ENCODE peak calls at places on chromosome 22, in four cellular contexts. One of them, this sample, is unnamed.

GRCh38 chr22:16957781-16958180 is 50.2 kb downstream of the GAB4 start:
- DNase-seq in right lobe of liver: no peak
- DNase-seq in tibial nerve: no peak
- DNase-seq in ovary: no peak
- DNase-seq in this sample: no peak

GRCh38 chr22:29375436-29376076 is 12.8 kb downstream of the AP1B1 start:
- DNase-seq in tibial nerve: no peak
- DNase-seq in right lobe of liver: no peak
- DNase-seq in ovary: no peak
- DNase-seq in this sample: no peak

GRCh38 chr22:31148953-31149627 is 8.8 kb upstream of the PLA2G3 start:
- DNase-seq in tibial nerve: no peak
- DNase-seq in right lobe of liver: no peak
- DNase-seq in ovary: peak; percentile 77
- DNase-seq in this sample: peak; percentile 78

GRCh38 chr22:35377735-35378134 is 3.2 kb upstream of the HMOX1 start:
- DNase-seq in right lobe of liver: no peak
- DNase-seq in tibial nerve: no peak
- DNase-seq in ovary: no peak
- DNase-seq in this sample: no peak

GRCh38 chr22:29882716-29883044 is 294 bp upstream of the MTMR3 start:
- DNase-seq in tibial nerve: no peak
- DNase-seq in ovary: no peak
- DNase-seq in right lobe of liver: no peak
- DNase-seq in this sample: no peak

GRCh38 chr22:46688949-46689348 is 49.1 kb downstream of the CERK start:
- DNase-seq in tibial nerve: no peak
- DNase-seq in right lobe of liver: no peak
- DNase-seq in ovary: no peak
- DNase-seq in this sample: no peak

GRCh38 chr22:46547883-46548244 is 10.4 kb upstream of the CELSR1 start:
- DNase-seq in ovary: no peak
- DNase-seq in right lobe of liver: peak; percentile 92
- DNase-seq in tibial nerve: peak; percentile 30
- DNase-seq in this sample: peak; percentile 76

GRCh38 chr22:43004362-43005035 is 10.4 kb downstream of the PACSIN2 start:
- DNase-seq in ovary: peak; percentile 18
- DNase-seq in right lobe of liver: peak; percentile 70
- DNase-seq in tibial nerve: no peak
- DNase-seq in this sample: peak; percentile 45

GRCh38 chr22:16989915-16990314 is 18.1 kb downstream of the GAB4 start:
- DNase-seq in ovary: no peak
- DNase-seq in right lobe of liver: no peak
- DNase-seq in tibial nerve: no peak
- DNase-seq in this sample: no peak

GRCh38 chr22:24554316-24555159 is at the start of gene GUCD1:
- DNase-seq in right lobe of liver: peak; percentile 71
- DNase-seq in tibial nerve: no peak
- DNase-seq in ovary: no peak
- DNase-seq in this sample: peak; percentile 42

GRCh38 chr22:29156507-29156906 is 49.2 kb upstream of the EMID1 start:
- DNase-seq in ovary: peak; percentile 41
- DNase-seq in right lobe of liver: no peak
- DNase-seq in tibial nerve: no peak
- DNase-seq in this sample: no peak

GRCh38 chr22:30266445-30267381 is at the start of gene OSM:
- DNase-seq in right lobe of liver: peak; percentile 73
- DNase-seq in tibial nerve: no peak
- DNase-seq in ovary: no peak
- DNase-seq in this sample: peak; percentile 38

GRCh38 chr22:20656516-20656901 is 117.4 kb upstream of the SERPIND1 start:
- DNase-seq in ovary: no peak
- DNase-seq in right lobe of liver: no peak
- DNase-seq in tibial nerve: no peak
- DNase-seq in this sample: no peak

GRCh38 chr22:46352691-46353386 is 17.3 kb downstream of the TRMU start:
- DNase-seq in tibial nerve: no peak
- DNase-seq in right lobe of liver: no peak
- DNase-seq in ovary: no peak
- DNase-seq in this sample: peak; percentile 96

GRCh38 chr22:17143826-17144225 is 15.3 kb downstream of the HDHD5 start:
- DNase-seq in tibial nerve: no peak
- DNase-seq in right lobe of liver: no peak
- DNase-seq in ovary: no peak
- DNase-seq in this sample: no peak

GRCh38 chr22:26541167-26541819 is 29.0 kb upstream of the TFIP11 start:
- DNase-seq in ovary: no peak
- DNase-seq in right lobe of liver: no peak
- DNase-seq in tibial nerve: no peak
- DNase-seq in this sample: peak; percentile 52

GRCh38 chr22:29702931-29703594 is 16.7 kb upstream of the CABP7 start:
- DNase-seq in tibial nerve: no peak
- DNase-seq in right lobe of liver: no peak
- DNase-seq in ovary: no peak
- DNase-seq in this sample: no peak

GRCh38 chr22:24768537-24769374 is 5.8 kb downstream of the PIWIL3 start:
- DNase-seq in right lobe of liver: peak; percentile 60
- DNase-seq in ovary: peak; percentile 68
- DNase-seq in tibial nerve: peak; percentile 23
- DNase-seq in this sample: peak; percentile 84

GRCh38 chr22:28299760-28300159 is 379.9 kb downstream of the TTC28 start:
- DNase-seq in tibial nerve: no peak
- DNase-seq in right lobe of liver: no peak
- DNase-seq in ovary: no peak
- DNase-seq in this sample: peak; percentile 24

DNA sequence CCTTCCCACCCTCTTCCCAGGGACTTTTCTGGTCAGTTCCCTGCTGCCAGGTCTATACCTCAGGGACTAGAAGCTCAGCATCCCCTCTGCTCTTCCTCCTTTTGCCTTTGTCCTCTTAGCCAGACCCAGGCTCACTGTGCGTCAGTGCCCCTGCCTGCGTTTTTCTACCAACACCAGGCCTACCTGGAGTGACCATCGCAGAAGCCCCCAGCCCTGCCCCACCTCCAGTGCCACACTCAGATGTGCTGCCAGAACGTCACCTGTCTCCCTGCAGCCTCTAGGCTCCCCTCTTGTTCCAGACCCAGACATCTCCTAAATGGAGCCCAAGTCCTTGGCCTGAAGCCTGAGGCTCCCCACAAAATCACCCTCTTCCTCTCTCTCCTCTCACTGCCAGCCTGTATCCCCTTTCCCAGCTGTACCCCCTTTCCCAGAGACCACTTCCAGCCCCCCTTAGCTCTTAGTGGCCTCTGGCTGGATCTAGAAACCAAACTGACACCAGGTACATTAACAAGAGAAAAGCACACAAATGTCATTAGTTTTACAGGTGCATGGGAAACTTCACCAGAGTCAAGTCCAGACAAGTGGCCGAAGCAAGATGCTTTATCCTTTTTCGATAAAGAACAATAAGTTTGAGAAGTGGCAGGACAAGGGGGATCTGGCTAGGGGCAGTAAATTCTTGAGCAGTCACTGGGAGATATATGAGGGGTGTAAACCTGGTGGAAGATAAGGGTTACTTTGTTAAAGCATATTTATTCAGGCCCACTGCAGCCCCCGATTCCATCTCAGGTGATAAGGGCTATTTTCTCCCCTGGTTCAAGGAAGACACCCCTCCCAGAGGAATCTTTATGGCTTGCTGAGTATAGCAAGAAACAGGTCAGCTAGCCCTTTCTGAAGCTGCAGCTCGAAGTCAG is 61.5 kb downstream of the BCR start:
- DNase-seq in tibial nerve: no peak
- DNase-seq in ovary: no peak
- DNase-seq in right lobe of liver: no peak
- DNase-seq in this sample: no peak
- H3K4me3 ChIP-seq in tibial nerve: no peak overlapping the region
- H3K4me3 ChIP-seq in ovary: no peak overlapping the region
- H3K4me3 ChIP-seq in right lobe of liver: no peak overlapping the region
- H3K4me3 ChIP-seq in this sample: no peak overlapping the region

DNA sequence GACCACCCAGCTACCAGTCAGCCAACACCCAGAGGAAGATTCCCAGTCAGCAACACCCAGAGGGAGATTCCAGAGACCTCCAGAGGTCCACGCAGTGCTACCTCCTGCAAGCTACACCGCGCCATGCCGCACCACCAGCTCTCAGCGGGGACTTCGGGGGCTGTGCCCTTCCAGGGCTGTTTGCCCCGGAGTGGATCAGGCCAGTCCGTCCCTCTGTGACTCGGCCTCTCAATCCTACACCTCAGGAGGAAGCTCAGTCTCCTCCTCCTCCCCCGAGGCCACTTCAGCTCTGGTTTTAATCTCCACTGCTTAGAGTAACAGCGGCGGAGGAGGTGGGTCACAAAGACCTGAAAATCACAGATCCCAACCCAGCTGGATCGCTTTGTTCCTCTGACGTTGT is 68.6 kb downstream of the PHF21B start:
- DNase-seq in right lobe of liver: no peak
- DNase-seq in tibial nerve: no peak
- DNase-seq in ovary: no peak
- DNase-seq in this sample: no peak
- H3K27ac ChIP-seq in right lobe of liver: no peak overlapping the region
- H3K27ac ChIP-seq in tibial nerve: no peak overlapping the region
- H3K27ac ChIP-seq in ovary: no peak overlapping the region
- H3K27ac ChIP-seq in this sample: no peak overlapping the region

GRCh38 chr22:41992496-41992895 is 6.1 kb upstream of the WBP2NL start:
- DNase-seq in tibial nerve: no peak
- DNase-seq in ovary: no peak
- DNase-seq in right lobe of liver: no peak
- DNase-seq in this sample: no peak

GRCh38 chr22:41991111-41991510 is 7.5 kb upstream of the WBP2NL start:
- DNase-seq in right lobe of liver: no peak
- DNase-seq in tibial nerve: no peak
- DNase-seq in ovary: no peak
- DNase-seq in this sample: no peak

GRCh38 chr22:41984006-41984405 is 14.6 kb upstream of the WBP2NL start:
- DNase-seq in ovary: no peak
- DNase-seq in tibial nerve: no peak
- DNase-seq in right lobe of liver: no peak
- DNase-seq in this sample: no peak

GRCh38 chr22:41987276-41987675 is 11.3 kb upstream of the WBP2NL start:
- DNase-seq in ovary: no peak
- DNase-seq in right lobe of liver: no peak
- DNase-seq in tibial nerve: no peak
- DNase-seq in this sample: no peak

GRCh38 chr22:41989246-41989645 is 9.3 kb upstream of the WBP2NL start:
- DNase-seq in ovary: no peak
- DNase-seq in right lobe of liver: no peak
- DNase-seq in tibial nerve: no peak
- DNase-seq in this sample: no peak
- TF ChIP-seq POLR2A in ovary: no peak
- TF ChIP-seq POLR2A in right lobe of liver: no peak
- TF ChIP-seq POLR2A in tibial nerve: no peak
- TF ChIP-seq POLR2A in this sample: no peak

DNA sequence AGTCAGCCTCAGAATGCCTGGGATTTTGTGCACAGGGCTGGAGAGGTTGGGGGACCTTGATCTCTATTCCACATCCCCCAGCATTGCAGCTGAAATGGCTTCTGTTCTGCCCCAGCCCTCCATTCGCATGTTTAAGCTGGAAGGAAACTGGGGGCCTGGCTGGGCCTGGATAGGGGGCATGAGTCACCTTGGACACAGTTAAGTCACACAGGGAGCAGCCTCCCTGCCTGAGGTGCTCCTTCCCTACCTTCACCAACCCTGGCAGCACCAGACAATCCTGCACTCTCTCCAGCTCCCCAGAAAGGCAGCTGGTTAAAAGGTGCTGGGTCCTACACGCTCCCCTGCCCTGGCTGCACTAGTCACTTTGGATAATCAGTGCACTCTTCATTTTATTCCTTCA is 763 bp downstream of the SMIM45 start:
- DNase-seq in right lobe of liver: no peak
- DNase-seq in tibial nerve: no peak
- DNase-seq in ovary: no peak
- DNase-seq in this sample: no peak
- H3K4me3 ChIP-seq in right lobe of liver: no peak overlapping the region
- H3K4me3 ChIP-seq in tibial nerve: no peak overlapping the region
- H3K4me3 ChIP-seq in ovary: no peak overlapping the region
- H3K4me3 ChIP-seq in this sample: no peak overlapping the region

GRCh38 chr22:48565901-48566501 is 1261.7 kb downstream of the BRD1 start:
- DNase-seq in ovary: no peak
- DNase-seq in tibial nerve: no peak
- DNase-seq in right lobe of liver: no peak
- DNase-seq in this sample: no peak

GRCh38 chr22:48566741-48567140 is 1260.9 kb downstream of the BRD1 start:
- DNase-seq in ovary: no peak
- DNase-seq in tibial nerve: no peak
- DNase-seq in right lobe of liver: no peak
- DNase-seq in this sample: no peak

GRCh38 chr22:48569476-48570233 is 1258.0 kb downstream of the BRD1 start:
- DNase-seq in ovary: no peak
- DNase-seq in right lobe of liver: no peak
- DNase-seq in tibial nerve: no peak
- DNase-seq in this sample: no peak

GRCh38 chr22:48568736-48569330 is 1258.8 kb downstream of the BRD1 start:
- DNase-seq in tibial nerve: no peak
- DNase-seq in right lobe of liver: no peak
- DNase-seq in ovary: no peak
- DNase-seq in this sample: no peak

GRCh38 chr22:48567213-48567975 is 1260.3 kb downstream of the BRD1 start:
- DNase-seq in tibial nerve: no peak
- DNase-seq in ovary: no peak
- DNase-seq in right lobe of liver: no peak
- DNase-seq in this sample: no peak
- H3K27ac ChIP-seq in tibial nerve: no peak overlapping the region
- H3K27ac ChIP-seq in ovary: no peak overlapping the region
- H3K27ac ChIP-seq in right lobe of liver: no peak overlapping the region
- H3K27ac ChIP-seq in this sample: no peak overlapping the region

GRCh38 chr22:50286701-50287318 is 16.6 kb upstream of the MAPK11 start:
- DNase-seq in tibial nerve: no peak
- DNase-seq in ovary: no peak
- DNase-seq in right lobe of liver: no peak
- DNase-seq in this sample: no peak
- TF ChIP-seq POLR2A in tibial nerve: no peak
- TF ChIP-seq POLR2A in ovary: no peak
- TF ChIP-seq POLR2A in right lobe of liver: no peak
- TF ChIP-seq POLR2A in this sample: no peak

GRCh38 chr22:39350803-39351688 is 1.3 kb downstream of the SYNGR1 start:
- DNase-seq in ovary: no peak
- DNase-seq in tibial nerve: no peak
- DNase-seq in right lobe of liver: peak; percentile 41
- DNase-seq in this sample: no peak
- H3K4me3 ChIP-seq in ovary: peak overlapping the region; percentile 90
- H3K4me3 ChIP-seq in tibial nerve: peak overlapping the region; percentile 68
- H3K4me3 ChIP-seq in right lobe of liver: no peak overlapping the region
- H3K4me3 ChIP-seq in this sample: peak overlapping the region; percentile 62

DNA sequence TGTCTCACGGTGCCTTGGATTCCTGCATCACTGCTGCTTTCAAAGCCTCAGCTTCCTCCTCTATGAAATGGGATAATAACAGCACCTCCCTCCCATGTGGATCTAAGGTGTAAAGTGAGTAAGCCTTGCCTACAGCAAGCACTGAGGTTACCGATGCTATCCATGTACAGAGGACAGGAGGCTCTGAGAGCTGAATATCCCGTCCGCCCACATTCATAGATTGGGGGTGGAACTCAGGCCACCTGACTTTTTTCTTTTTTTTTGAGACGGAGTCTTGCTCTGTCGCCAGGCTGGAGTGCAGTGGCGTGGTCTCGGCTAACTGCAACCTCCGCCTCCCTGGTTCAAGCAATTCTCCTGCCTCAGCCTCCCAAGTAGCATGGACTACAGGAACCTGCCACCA is 12.5 kb downstream of the PDGFB start:
- DNase-seq in ovary: no peak
- DNase-seq in tibial nerve: no peak
- DNase-seq in right lobe of liver: no peak
- DNase-seq in this sample: no peak
- H3K27ac ChIP-seq in ovary: no peak overlapping the region
- H3K27ac ChIP-seq in tibial nerve: no peak overlapping the region
- H3K27ac ChIP-seq in right lobe of liver: no peak overlapping the region
- H3K27ac ChIP-seq in this sample: no peak overlapping the region

This sample was measured in body of pancreas.